ENCODE peak calls at places on chromosomes 7 and 10, in five cellular contexts. One of them, this sample, is unnamed.

GRCh38 chr7:34156336-34156735 is 251.0 kb downstream of the BMPER start:
- DNase-seq in astrocyte: peak
- DNase-seq in fibroblast of lung: peak
- DNase-seq in PC-3: no peak
- DNase-seq in HCT116: no peak
- DNase-seq in this sample: no peak

GRCh38 chr10:100735087-100735344 is 10.4 kb upstream of the PAX2 start:
- DNase-seq in PC-3: no peak
- DNase-seq in fibroblast of lung: no peak
- DNase-seq in HCT116: no peak
- DNase-seq in astrocyte: no peak
- DNase-seq in this sample: no peak

GRCh38 chr10:44008917-44009620 is 360.4 kb upstream of the ZNF32 start:
- DNase-seq in PC-3: no peak
- DNase-seq in fibroblast of lung: no peak
- DNase-seq in astrocyte: no peak
- DNase-seq in HCT116: no peak
- DNase-seq in this sample: no peak

GRCh38 chr10:3231951-3232730 is 59.6 kb upstream of the PITRM1 start:
- DNase-seq in astrocyte: peak
- DNase-seq in PC-3: no peak
- DNase-seq in fibroblast of lung: peak
- DNase-seq in HCT116: no peak
- DNase-seq in this sample: no peak

GRCh38 chr10:96338279-96338925 is 20.4 kb downstream of the OPALIN start:
- DNase-seq in HCT116: no peak
- DNase-seq in astrocyte: no peak
- DNase-seq in fibroblast of lung: no peak
- DNase-seq in PC-3: no peak
- DNase-seq in this sample: no peak

GRCh38 chr7:108016841-108017775 is 14.1 kb upstream of the LAMB1 start:
- DNase-seq in astrocyte: no peak
- DNase-seq in PC-3: peak
- DNase-seq in HCT116: peak
- DNase-seq in fibroblast of lung: peak
- DNase-seq in this sample: peak

GRCh38 chr10:48655426-48656240 is 29.0 kb upstream of the WDFY4 start:
- DNase-seq in fibroblast of lung: peak
- DNase-seq in astrocyte: peak
- DNase-seq in PC-3: peak
- DNase-seq in HCT116: no peak
- DNase-seq in this sample: no peak

GRCh38 chr7:25259487-25260243 is 31.4 kb upstream of the NPVF start:
- DNase-seq in PC-3: peak
- DNase-seq in astrocyte: peak
- DNase-seq in fibroblast of lung: peak
- DNase-seq in HCT116: peak
- DNase-seq in this sample: peak

GRCh38 chr10:130013938-130014733 is 50.1 kb upstream of the EBF3 start:
- DNase-seq in HCT116: no peak
- DNase-seq in PC-3: no peak
- DNase-seq in astrocyte: no peak
- DNase-seq in fibroblast of lung: no peak
- DNase-seq in this sample: no peak

GRCh38 chr10:130013263-130013937 is 49.3 kb upstream of the EBF3 start:
- DNase-seq in PC-3: no peak
- DNase-seq in fibroblast of lung: no peak
- DNase-seq in astrocyte: no peak
- DNase-seq in HCT116: no peak
- DNase-seq in this sample: no peak

GRCh38 chr10:130014734-130015695 is 50.9 kb upstream of the EBF3 start:
- DNase-seq in HCT116: no peak
- DNase-seq in fibroblast of lung: peak
- DNase-seq in PC-3: no peak
- DNase-seq in astrocyte: no peak
- DNase-seq in this sample: no peak

GRCh38 chr10:130010653-130011052 is 46.6 kb upstream of the EBF3 start:
- DNase-seq in PC-3: no peak
- DNase-seq in fibroblast of lung: no peak
- DNase-seq in astrocyte: no peak
- DNase-seq in HCT116: no peak
- DNase-seq in this sample: no peak

GRCh38 chr10:130012129-130012528 is 48.1 kb upstream of the EBF3 start:
- DNase-seq in astrocyte: no peak
- DNase-seq in PC-3: no peak
- DNase-seq in fibroblast of lung: no peak
- DNase-seq in HCT116: no peak
- DNase-seq in this sample: no peak
- H2AFZ ChIP-seq in astrocyte: no peak
- H2AFZ ChIP-seq in PC-3: no peak
- H2AFZ ChIP-seq in fibroblast of lung: no peak
- H2AFZ ChIP-seq in HCT116: no peak
- H2AFZ ChIP-seq in this sample: no peak

DNA sequence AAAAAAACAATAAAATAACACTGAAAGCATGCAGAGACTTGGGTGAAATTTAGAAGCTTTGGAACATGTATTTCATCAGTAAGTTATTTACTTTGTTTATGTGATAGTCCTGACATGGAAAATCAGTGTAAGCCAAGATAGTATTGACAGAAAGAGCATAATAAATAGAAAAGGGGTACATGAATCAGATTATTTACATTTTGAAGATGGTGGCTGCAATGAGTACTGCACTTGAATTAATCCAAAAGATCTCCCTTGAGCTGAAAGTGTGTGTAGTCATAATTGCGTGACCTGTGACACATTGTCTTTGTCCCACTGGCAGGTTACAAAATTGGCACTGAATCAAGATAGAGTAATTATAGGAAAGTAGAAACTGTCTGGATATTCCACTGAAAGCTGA is 562.9 kb downstream of the GFRA1 start:
- DNase-seq in HCT116: no peak
- DNase-seq in astrocyte: no peak
- DNase-seq in fibroblast of lung: no peak
- DNase-seq in PC-3: no peak
- DNase-seq in this sample: no peak
- H2AFZ ChIP-seq in HCT116: no peak
- H2AFZ ChIP-seq in astrocyte: no peak
- H2AFZ ChIP-seq in fibroblast of lung: no peak
- H2AFZ ChIP-seq in PC-3: no peak
- H2AFZ ChIP-seq in this sample: no peak

GRCh38 chr10:110742801-110743200 is 98.7 kb downstream of the RBM20 start:
- DNase-seq in astrocyte: no peak
- DNase-seq in PC-3: no peak
- DNase-seq in HCT116: no peak
- DNase-seq in fibroblast of lung: no peak
- DNase-seq in this sample: no peak
- H2AFZ ChIP-seq in astrocyte: no peak
- H2AFZ ChIP-seq in PC-3: no peak
- H2AFZ ChIP-seq in HCT116: no peak
- H2AFZ ChIP-seq in fibroblast of lung: no peak
- H2AFZ ChIP-seq in this sample: no peak

GRCh38 chr7:81887098-81887497 is 117.3 kb upstream of the HGF start:
- DNase-seq in fibroblast of lung: peak
- DNase-seq in HCT116: no peak
- DNase-seq in astrocyte: peak
- DNase-seq in PC-3: no peak
- DNase-seq in this sample: no peak

GRCh38 chr7:81886211-81886764 is 116.4 kb upstream of the HGF start:
- DNase-seq in PC-3: no peak
- DNase-seq in HCT116: no peak
- DNase-seq in fibroblast of lung: peak
- DNase-seq in astrocyte: no peak
- DNase-seq in this sample: no peak

GRCh38 chr7:81884817-81885216 is 115.0 kb upstream of the HGF start:
- DNase-seq in fibroblast of lung: no peak
- DNase-seq in HCT116: no peak
- DNase-seq in astrocyte: no peak
- DNase-seq in PC-3: no peak
- DNase-seq in this sample: no peak

GRCh38 chr7:81883801-81884393 is 114.0 kb upstream of the HGF start:
- DNase-seq in HCT116: no peak
- DNase-seq in fibroblast of lung: no peak
- DNase-seq in astrocyte: no peak
- DNase-seq in PC-3: no peak
- DNase-seq in this sample: no peak

GRCh38 chr7:81887691-81888090 is 117.8 kb upstream of the HGF start:
- DNase-seq in astrocyte: no peak
- DNase-seq in HCT116: no peak
- DNase-seq in PC-3: no peak
- DNase-seq in fibroblast of lung: no peak
- DNase-seq in this sample: no peak
- H2AFZ ChIP-seq in astrocyte: no peak
- H2AFZ ChIP-seq in HCT116: no peak
- H2AFZ ChIP-seq in PC-3: no peak
- H2AFZ ChIP-seq in fibroblast of lung: no peak
- H2AFZ ChIP-seq in this sample: no peak

GRCh38 chr7:83921798-83922607 is 272.6 kb downstream of the SEMA3A start:
- DNase-seq in fibroblast of lung: peak
- DNase-seq in HCT116: no peak
- DNase-seq in PC-3: no peak
- DNase-seq in astrocyte: peak
- DNase-seq in this sample: no peak
- H2AFZ ChIP-seq in fibroblast of lung: peak
- H2AFZ ChIP-seq in HCT116: no peak
- H2AFZ ChIP-seq in PC-3: no peak
- H2AFZ ChIP-seq in astrocyte: no peak
- H2AFZ ChIP-seq in this sample: no peak

GRCh38 chr7:32259917-32260596 is 189.8 kb upstream of the PDE1C start:
- DNase-seq in HCT116: no peak
- DNase-seq in astrocyte: no peak
- DNase-seq in fibroblast of lung: no peak
- DNase-seq in PC-3: no peak
- DNase-seq in this sample: no peak
- H2AFZ ChIP-seq in HCT116: no peak
- H2AFZ ChIP-seq in astrocyte: no peak
- H2AFZ ChIP-seq in fibroblast of lung: no peak
- H2AFZ ChIP-seq in PC-3: no peak
- H2AFZ ChIP-seq in this sample: no peak

This sample was measured in keratinocyte.